ENCODE peak calls at places on chromosomes 1 and 21, in seven cellular contexts. Z, J, Y, E, N, C and S are unnamed samples.

GRCh38 chr1:70042090-70042716 is 163.2 kb downstream of the LRRC40 start:
- DNase-seq in Z (no peak), N (no peak), Y (no peak), E (no peak), J (no peak), C (no peak), S (no peak)

GRCh38 chr1:150615346-150616201 is 13.8 kb downstream of the ENSA start:
- DNase-seq in J (no peak), C (no peak), Z (no peak), Y (no peak), N (no peak), E (no peak), S (no peak)

GRCh38 chr1:151282883-151283725 is 1.0 kb downstream of the ZNF687 start:
- DNase-seq in N (peak; percentile 75), Y (no peak), J (no peak), Z (peak; percentile 57), E (peak; percentile 31), C (no peak), S (peak; percentile 52)

GRCh38 chr1:235015291-235015990 is 113.2 kb downstream of the TOMM20 start:
- DNase-seq in C (peak; percentile 99), E (no peak), J (no peak), Y (no peak), Z (no peak), N (no peak), S (no peak)

GRCh38 chr21:45161039-45161945 is 86.9 kb downstream of the ADARB1 start:
- DNase-seq in J (no peak), N (no peak), C (no peak), Y (no peak), E (no peak), Z (no peak), S (no peak)

GRCh38 chr1:227459977-227460376 is 103.4 kb upstream of the ZNF678 start:
- DNase-seq in E (no peak), Y (no peak), C (no peak), Z (no peak), N (no peak), J (no peak), S (no peak)

GRCh38 chr1:40646385-40646784 is 19.1 kb downstream of the RIMS3 start:
- DNase-seq in N (no peak), E (peak; percentile 55), Y (peak; percentile 39), C (no peak), Z (no peak), J (no peak), S (no peak)

GRCh38 chr1:24501371-24502167 is 1.1 kb upstream of the RCAN3 start:
- DNase-seq in J (no peak), N (no peak), C (no peak), Z (no peak), Y (no peak), E (no peak), S (no peak)

GRCh38 chr1:22825790-22826189 is 115.2 kb downstream of the EPHB2 start:
- DNase-seq in E (no peak), Y (no peak), Z (no peak), J (no peak), C (no peak), N (peak; percentile 59), S (no peak)

GRCh38 chr1:96520542-96520941 is 201.0 kb upstream of the PTBP2 start:
- DNase-seq in E (no peak), C (no peak), Z (no peak), Y (no peak), J (no peak), N (no peak), S (no peak)

GRCh38 chr1:162292422-162292849 is 84.2 kb downstream of the SPATA46 start:
- DNase-seq in J (no peak), C (no peak), Y (no peak), Z (no peak), E (no peak), N (no peak), S (no peak)

GRCh38 chr1:228648647-228649383 is 86.5 kb upstream of the RHOU start:
- DNase-seq in Z (no peak), E (no peak), Y (no peak), N (no peak), C (no peak), J (no peak), S (no peak)

GRCh38 chr1:85578321-85579295 is 2.0 kb upstream of the CCN1 start:
- DNase-seq in N (peak; percentile 68), E (peak; percentile 40), Y (no peak), C (no peak), Z (no peak), J (no peak), S (no peak)

GRCh38 chr1:85576256-85576641 is 4.3 kb upstream of the CCN1 start:
- DNase-seq in Y (no peak), J (no peak), N (no peak), Z (no peak), E (no peak), C (no peak), S (no peak)

GRCh38 chr1:85575363-85575995 is 5.1 kb upstream of the CCN1 start:
- DNase-seq in Y (no peak), J (no peak), E (no peak), N (no peak), C (no peak), Z (no peak), S (no peak)

GRCh38 chr1:85577421-85578320 is 2.9 kb upstream of the CCN1 start:
- DNase-seq in Z (no peak), N (peak; percentile 35), E (no peak), J (no peak), C (no peak), Y (no peak), S (peak; percentile 43)

DNA sequence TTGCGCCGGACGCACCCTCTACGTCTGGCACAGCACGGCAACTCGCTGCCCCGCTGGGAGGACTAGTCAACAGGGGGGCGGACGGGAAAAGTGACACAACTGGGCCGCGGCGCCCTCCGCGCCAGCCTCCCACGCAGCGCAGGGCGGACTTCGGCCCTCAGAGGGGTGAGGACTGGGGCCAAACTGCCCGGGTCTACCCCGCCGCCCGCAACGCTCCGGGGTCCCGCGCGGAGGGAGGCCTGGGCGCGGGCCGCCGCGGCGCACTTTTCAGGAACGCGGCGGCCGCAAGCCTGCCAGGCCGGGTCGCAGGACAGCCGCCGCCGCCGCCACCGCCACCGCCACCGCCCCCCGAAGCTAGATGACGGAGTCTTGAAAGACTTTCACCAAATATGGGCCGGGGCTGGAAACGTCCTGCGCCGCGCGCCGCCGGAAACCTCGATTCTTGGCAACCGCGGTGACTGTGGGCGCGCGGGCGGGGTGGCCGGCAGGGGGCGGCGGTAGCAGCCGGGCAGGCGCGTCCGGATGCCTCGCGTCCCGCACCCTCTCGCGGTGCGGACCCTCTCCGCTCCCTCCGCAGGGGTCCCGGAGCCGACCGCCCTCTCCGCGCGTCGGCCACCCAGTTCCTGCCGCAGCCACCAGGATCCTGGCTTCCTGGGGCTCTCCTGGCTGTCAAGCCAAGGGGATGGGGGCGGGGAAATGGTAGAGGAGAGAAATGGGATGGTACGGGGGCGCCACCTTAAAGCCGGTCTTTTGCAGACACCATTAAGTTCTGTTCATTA is 3.7 kb upstream of the CCN1 start:
- DNase-seq in N (peak; percentile 90), Y (peak; percentile 65), Z (peak; percentile 75), E (peak; percentile 37), J (no peak), C (no peak), S (no peak)
- TF ChIP-seq JUND in N (no peak), Y (no peak), Z (peak; percentile 27), E (no peak), J (peak; percentile 6), C (no peak), S (no peak)

DNA sequence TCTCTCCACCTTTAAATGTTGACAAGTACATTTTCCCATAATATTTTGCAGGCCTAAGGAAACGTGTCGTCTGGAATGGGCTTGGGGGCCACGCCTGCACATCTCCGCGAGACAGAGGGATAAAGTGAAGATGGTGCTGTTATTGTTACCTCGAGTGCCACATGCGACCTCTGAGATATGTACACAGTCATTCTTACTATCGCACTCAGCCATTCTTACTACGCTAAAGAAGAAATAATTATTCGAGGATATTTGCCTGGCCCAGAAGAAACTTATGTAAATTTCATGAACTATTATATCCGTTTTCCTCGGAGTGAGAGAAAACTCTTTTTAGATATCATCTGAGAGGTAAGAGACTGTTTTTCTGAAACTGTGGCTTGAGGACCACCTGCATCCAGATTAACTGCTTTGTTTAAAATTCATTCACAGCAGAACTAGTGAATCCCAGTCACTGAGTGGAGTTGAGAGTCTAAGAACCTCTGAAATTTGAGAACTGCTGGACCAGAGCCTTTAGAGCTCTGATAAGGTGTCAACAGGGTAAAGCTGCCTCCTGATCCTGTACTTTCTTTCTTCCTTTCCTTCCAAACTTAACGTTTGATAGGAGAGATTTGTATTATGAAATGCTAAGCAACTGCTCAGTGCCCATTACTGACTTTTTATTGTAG is 808 bp downstream of the EXO1 start:
- DNase-seq in Z (no peak), E (no peak), C (no peak), Y (no peak), N (no peak), J (no peak), S (no peak)
- TF ChIP-seq JUND in Z (no peak), E (no peak), C (no peak), Y (no peak), N (no peak), J (no peak), S (no peak)

GRCh38 chr1:109630881-109631512 is 11.4 kb downstream of the AMPD2 start:
- DNase-seq in N (peak; percentile 14), J (no peak), Y (no peak), C (no peak), Z (no peak), E (no peak), S (no peak)

GRCh38 chr1:109634771-109635750 is 15.4 kb downstream of the AMPD2 start:
- DNase-seq in Z (no peak), J (no peak), C (no peak), N (peak; percentile 7), Y (no peak), E (no peak), S (no peak)

GRCh38 chr1:109634292-109634691 is 14.7 kb downstream of the AMPD2 start:
- DNase-seq in J (no peak), N (no peak), C (no peak), Z (no peak), E (no peak), Y (no peak), S (no peak)

GRCh38 chr1:109631513-109632260 is 12.1 kb downstream of the AMPD2 start:
- DNase-seq in C (no peak), Y (no peak), N (peak; percentile 44), Z (no peak), E (no peak), J (no peak), S (no peak)

GRCh38 chr1:109632671-109633346 is 13.2 kb downstream of the AMPD2 start:
- DNase-seq in Z (no peak), Y (no peak), E (no peak), J (no peak), C (no peak), N (peak; percentile 92), S (no peak)
- TF ChIP-seq JUND in Z (no peak), Y (no peak), E (no peak), J (no peak), C (no peak), N (no peak), S (no peak)

DNA sequence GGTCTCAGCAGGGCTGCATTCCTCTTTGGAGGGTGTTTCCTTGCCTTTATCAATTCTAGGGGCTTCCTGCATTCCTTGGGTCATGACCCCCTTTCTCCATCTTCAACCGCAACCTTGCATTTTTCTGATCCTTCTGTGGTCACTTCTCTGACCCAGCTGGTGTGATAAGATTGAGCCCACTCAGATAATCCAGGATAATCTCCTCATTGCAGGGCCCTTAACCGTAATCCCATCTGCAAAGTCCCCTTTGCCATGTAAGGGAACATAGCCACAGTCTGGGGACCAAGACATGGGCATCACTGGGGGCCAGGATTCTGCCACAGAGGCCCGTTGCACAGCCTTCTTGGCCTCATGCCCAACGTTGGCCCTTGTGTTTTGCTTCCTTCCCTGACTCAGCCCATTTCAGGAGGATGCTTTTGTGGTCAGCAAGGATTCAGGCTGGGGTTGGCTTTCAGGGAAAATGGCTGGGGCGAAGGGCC is 35.0 kb upstream of the IL19 start:
- DNase-seq in E (no peak), J (no peak), Z (peak; percentile 73), C (no peak), N (no peak), Y (no peak), S (no peak)
- TF ChIP-seq JUND in E (no peak), J (no peak), Z (peak; percentile 70), C (no peak), N (no peak), Y (no peak), S (no peak)